ENCODE peak calls at places on chromosomes 5 and 9, in four cellular contexts. W, Q, N and S are unnamed samples.

GRCh38 chr9:112112941-112113399 is 62.1 kb downstream of the SUSD1 start:
- DNase-seq in W (no peak), Q (no peak), N (peak), S (no peak)

GRCh38 chr9:77981332-77981731 is 50.3 kb downstream of the GNAQ start:
- DNase-seq in W (no peak), Q (no peak), N (no peak), S (no peak)

GRCh38 chr5:132059043-132059695 is 1.3 kb upstream of the IL3 start:
- DNase-seq in W (peak), Q (no peak), N (no peak), S (peak)

GRCh38 chr9:122001491-122002201 is 91.5 kb downstream of the TTLL11 start:
- DNase-seq in W (no peak), Q (no peak), N (no peak), S (peak)

GRCh38 chr9:88706193-88707112 is 171.5 kb downstream of the NXNL2 start:
- DNase-seq in W (no peak), Q (peak), N (no peak), S (no peak)

GRCh38 chr5:180113660-180114303 is 42.2 kb upstream of the RNF130 start:
- DNase-seq in W (no peak), Q (no peak), N (no peak), S (no peak)

GRCh38 chr9:124040935-124041816 is 29.6 kb downstream of the LHX2 start:
- DNase-seq in W (peak), Q (no peak), N (peak), S (no peak)

GRCh38 chr9:3028535-3028934 is 184.6 kb upstream of the PUM3 start:
- DNase-seq in W (no peak), Q (no peak), N (no peak), S (no peak)

GRCh38 chr9:16178294-16178693 is 625.5 kb downstream of the CCDC171 start:
- DNase-seq in W (no peak), Q (no peak), N (no peak), S (no peak)